ENCODE peak calls at places on chromosomes 12 and 14, in four cellular contexts. I, F, T and E are unnamed samples. For H4K20me1, the result is how much of the 10 kb centered on the place peaks cover.

GRCh38 chr12:19014243-19014642 is 115.3 kb upstream of the PLEKHA5 start:
- DNase-seq in I (no peak), F (no peak), T (no peak), E (no peak)

GRCh38 chr14:35369701-35370191 is 34.8 kb downstream of the NFKBIA start:
- DNase-seq in I (no peak), F (no peak), T (no peak), E (no peak)

GRCh38 chr12:27107976-27108375 is 25.6 kb upstream of the C12orf71 start:
- DNase-seq in I (no peak), F (no peak), T (no peak), E (no peak)

GRCh38 chr12:77685112-77685511 is 145.6 kb upstream of the NAV3 start:
- DNase-seq in I (peak), F (no peak), T (peak), E (peak)

GRCh38 chr14:53356361-53357150 is 203.4 kb upstream of the DDHD1 start:
- DNase-seq in I (no peak), F (no peak), T (no peak), E (no peak)

GRCh38 chr12:43942379-43942778 is 106.5 kb downstream of the TMEM117 start:
- DNase-seq in I (no peak), F (no peak), T (no peak), E (no peak)

GRCh38 chr12:48142818-48143674 is 14.3 kb downstream of the ASB8 start:
- DNase-seq in I (no peak), F (no peak), T (no peak), E (peak)

GRCh38 chr14:95040723-95041476 is 116.4 kb downstream of the DICER1 start:
- DNase-seq in I (no peak), F (no peak), T (no peak), E (no peak)

GRCh38 chr14:59125156-59125555 is 63.3 kb upstream of the DAAM1 start:
- DNase-seq in I (no peak), F (no peak), T (no peak), E (no peak)

GRCh38 chr12:5648692-5649338 is 216.9 kb downstream of the NTF3 start:
- DNase-seq in I (peak), F (no peak), T (no peak), E (peak)

GRCh38 chr12:31007636-31008175 is 66.0 kb upstream of the DDX11 start:
- DNase-seq in I (no peak), F (no peak), T (no peak), E (no peak)

GRCh38 chr12:23502259-23502658 is 447.2 kb downstream of the SOX5 start:
- DNase-seq in I (no peak), F (peak), T (no peak), E (no peak)

GRCh38 chr12:104230304-104230703 is 14.7 kb downstream of the TXNRD1 start:
- DNase-seq in I (no peak), F (no peak), T (no peak), E (no peak)

GRCh38 chr12:108091351-108091750 is 37.7 kb upstream of the WSCD2 start:
- DNase-seq in I (no peak), F (no peak), T (no peak), E (no peak)

DNA sequence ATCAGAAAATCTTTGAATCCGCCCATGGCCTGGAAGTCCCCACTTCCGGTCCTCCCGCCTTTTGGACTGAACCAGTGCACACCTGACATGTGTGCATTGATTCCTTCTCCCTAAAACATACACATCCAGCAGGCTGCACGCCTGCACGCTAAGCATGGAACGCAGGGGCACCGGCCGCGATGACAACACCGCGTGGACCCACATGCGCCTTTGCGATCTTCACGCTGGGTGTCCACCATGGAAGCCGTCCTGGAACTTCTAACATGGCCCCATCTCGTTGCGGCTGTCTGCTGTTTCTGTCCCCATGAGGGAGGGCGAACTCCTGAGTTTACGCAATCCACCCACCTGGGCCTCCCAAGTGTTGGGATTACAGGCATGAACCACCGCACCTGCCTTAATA is 73.7 kb downstream of the GALNT9 start:
- DNase-seq in I (no peak), F (no peak), T (no peak), E (no peak)
- TF ChIP-seq JUNB in I (no peak), F (no peak), T (no peak), E (no peak)

DNA sequence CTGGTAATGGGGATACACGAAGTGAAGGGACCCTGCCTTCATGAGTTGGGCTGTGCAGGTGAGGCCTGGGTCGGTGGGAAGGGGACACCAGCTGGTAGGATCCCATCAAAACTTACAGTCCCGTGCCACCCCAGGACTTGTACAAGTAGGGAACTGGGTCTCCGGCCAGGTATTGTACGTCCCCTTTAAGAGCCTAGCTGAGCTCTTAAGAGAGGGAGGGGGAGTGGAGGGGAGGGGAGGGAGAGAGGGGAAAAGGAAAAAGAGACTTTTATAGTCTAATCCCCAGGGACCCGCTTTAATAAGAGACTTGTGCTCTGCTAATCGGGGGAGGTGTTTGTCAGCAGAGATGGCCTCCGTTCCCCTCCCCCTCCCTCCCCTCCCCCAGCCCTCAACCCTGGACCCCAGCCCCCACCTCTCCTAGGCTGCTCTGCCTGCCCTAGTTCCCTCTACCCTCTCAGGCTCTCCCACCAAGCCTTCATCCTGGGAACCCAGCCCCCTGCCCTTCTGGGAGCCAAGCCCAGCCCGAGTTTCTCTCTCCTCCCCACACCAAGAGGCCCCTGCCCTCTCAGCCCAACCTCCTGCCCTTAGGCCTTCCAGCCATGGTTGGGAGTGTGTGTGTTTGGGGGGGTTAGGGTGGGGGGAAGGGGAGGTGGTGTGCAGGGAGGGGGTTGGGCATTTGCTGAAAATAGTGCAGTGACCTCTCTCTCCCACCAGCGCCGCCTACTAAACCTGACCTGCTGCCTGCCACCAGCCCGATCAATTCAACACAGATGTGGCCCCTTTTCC is 2.6 kb downstream of the GDF11 start:
- DNase-seq in I (peak), F (peak), T (no peak), E (peak)
- H3K4me3 ChIP-seq in I (no peak), F (peak), T (peak), E (peak)

GRCh38 chr12:120110550-120111501 is 5.7 kb downstream of the RAB35 start:
- DNase-seq in I (no peak), F (no peak), T (no peak), E (peak)
- H4K20me1 ChIP-seq in I (under half), F (under half), T (under half), E (under half)

DNA sequence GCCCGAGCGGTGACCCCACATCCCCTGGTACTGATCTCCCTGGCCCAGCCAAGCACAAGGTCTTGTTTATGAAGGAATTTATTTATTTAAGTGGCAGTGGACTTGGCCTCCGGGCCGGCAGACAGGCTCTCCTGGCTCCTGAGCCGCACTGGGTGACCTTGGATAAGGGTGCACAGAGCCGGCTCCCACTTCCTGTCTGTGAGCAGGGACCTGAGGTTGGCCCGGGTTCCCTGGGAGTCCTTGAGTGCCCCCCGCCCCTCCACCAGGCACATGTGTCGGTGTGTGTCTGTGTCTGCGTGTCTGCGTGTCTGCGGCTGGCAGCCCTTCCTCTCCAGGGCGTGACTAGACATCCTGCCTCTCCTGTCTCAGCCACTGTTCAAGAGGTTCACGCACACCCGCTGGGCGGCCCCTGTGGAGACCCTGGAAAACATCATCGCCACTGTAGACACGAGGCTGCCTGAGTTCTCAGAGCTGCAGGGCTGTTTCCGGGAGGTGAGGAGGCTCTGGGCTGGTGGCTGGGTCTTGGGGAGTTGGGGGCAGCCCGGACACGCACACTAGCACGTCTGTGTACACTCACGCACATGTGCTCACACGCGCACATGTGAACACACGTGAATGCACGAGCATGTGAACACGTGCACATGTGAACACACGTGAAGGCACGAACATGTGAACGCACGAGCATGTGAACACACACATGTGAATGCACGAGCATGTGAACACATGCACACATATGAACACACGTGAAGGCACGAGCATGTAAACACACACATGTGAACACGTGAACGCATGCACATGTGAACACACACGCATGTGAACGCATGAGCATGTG is 9.3 kb downstream of the TNFAIP2 start:
- DNase-seq in I (peak), F (no peak), T (no peak), E (no peak)
- TF ChIP-seq JUNB in I (no peak), F (no peak), T (no peak), E (no peak)

DNA sequence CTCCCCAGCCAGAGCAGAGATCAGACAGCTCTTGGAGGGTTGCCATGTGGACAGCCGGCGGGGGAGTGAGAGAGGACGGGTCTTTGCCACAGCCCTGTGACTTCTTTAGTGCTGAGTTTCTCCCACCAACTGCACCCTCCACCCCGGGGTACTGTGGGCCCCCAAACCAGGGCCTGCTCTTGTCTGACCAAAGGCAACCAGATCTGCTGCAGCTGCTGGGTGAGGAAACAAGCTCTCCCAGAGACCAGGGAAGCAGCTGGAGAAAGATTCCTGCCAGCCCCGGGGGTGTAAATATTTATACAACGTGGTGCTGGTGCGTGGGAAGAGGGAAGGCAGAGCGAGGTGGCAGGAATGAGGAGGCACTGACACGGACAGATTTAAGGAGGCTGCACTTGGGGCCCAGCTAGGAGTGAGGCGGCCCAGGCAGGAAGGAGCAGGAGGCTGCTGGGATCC is 14.3 kb upstream of the ZFP36L1 start:
- DNase-seq in I (peak), F (no peak), T (no peak), E (no peak)
- H3K4me3 ChIP-seq in I (peak), F (no peak), T (no peak), E (no peak)

DNA sequence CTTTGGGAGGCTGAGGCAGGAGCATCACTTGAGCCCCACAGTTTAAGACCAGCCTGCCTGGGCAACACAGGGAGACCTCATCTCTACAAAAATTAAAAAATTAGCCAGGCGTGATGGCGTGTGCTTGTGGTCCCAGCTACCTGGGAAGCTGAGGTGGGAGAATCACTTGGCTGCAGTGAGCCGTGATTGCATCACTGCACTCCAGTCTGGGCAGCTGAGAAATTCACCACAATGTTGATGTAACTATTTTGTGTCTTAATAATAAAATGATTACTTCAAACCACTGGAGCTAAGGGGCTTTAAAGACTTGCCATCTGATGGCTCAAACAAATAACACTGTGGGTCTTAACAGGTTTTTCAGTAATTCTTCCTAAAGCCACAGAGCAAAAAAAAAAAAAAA is 10.8 kb downstream of the ERH start:
- DNase-seq in I (no peak), F (no peak), T (no peak), E (no peak)
- H4K20me1 ChIP-seq in I (half or more), F (under half), T (under half), E (half or more)